ENCODE peak calls at places on chromosome 2, in ten cellular contexts. G is A549; U is cardiac fibroblast; N is naive B cell; S is coronary artery; F is effector CD8-positive, alpha-beta T cell; H is left ventricle myocardium inferior; Z is KBM-7; W is fibroblast of lung; X is GM12892. I is an unnamed sample.

GRCh38 chr2:98128556-98129109 is 41.7 kb downstream of the VWA3B start:
- DNase-seq in Z (no peak), F (no peak), S (no peak), W (no peak), X (no peak), N (no peak), H (no peak), U (no peak), G (no peak), I (no peak)

GRCh38 chr2:84866121-84866520 is 14.8 kb downstream of the TRABD2A start:
- DNase-seq in N (no peak), F (no peak), S (no peak), H (no peak), X (no peak), Z (no peak), G (no peak), W (no peak), U (peak; percentile 14), I (no peak)

GRCh38 chr2:19796036-19796703 is 105.6 kb downstream of the TTC32 start:
- DNase-seq in S (no peak), N (no peak), U (peak; percentile 49), W (peak; percentile 96), H (no peak), Z (no peak), X (no peak), F (no peak), G (no peak), I (no peak)

GRCh38 chr2:170651603-170652002 is 63.5 kb upstream of the SP5 start:
- DNase-seq in W (no peak), F (peak; percentile 37), G (no peak), S (no peak), N (no peak), Z (no peak), X (no peak), U (no peak), H (no peak), I (no peak)

GRCh38 chr2:162732946-162733698 is 105.4 kb downstream of the KCNH7 start:
- DNase-seq in F (no peak), W (peak; percentile 36), X (no peak), N (no peak), H (no peak), S (no peak), G (no peak), U (no peak), Z (no peak), I (no peak)

GRCh38 chr2:160022162-160022561 is 40.3 kb downstream of the PLA2R1 start:
- DNase-seq in Z (peak; percentile 38), X (no peak), W (no peak), F (no peak), U (no peak), N (no peak), S (no peak), H (no peak), G (peak; percentile 8), I (no peak)

GRCh38 chr2:98793275-98793674 is 62.3 kb upstream of the MGAT4A start:
- DNase-seq in Z (no peak), S (no peak), G (no peak), H (no peak), X (no peak), N (no peak), U (no peak), F (no peak), W (peak; percentile 36), I (no peak)

GRCh38 chr2:207770602-207771404 is 1.1 kb upstream of the FZD5 start:
- DNase-seq in U (no peak), X (no peak), G (no peak), N (peak; percentile 21), F (no peak), S (peak; percentile 67), W (no peak), H (no peak), Z (peak; percentile 54), I (no peak)

GRCh38 chr2:172985139-172985874 is 90.3 kb upstream of the MAP3K20 start:
- DNase-seq in S (no peak), N (no peak), F (no peak), W (peak; percentile 67), Z (no peak), U (no peak), X (no peak), H (peak; percentile 31), G (peak; percentile 78), I (peak; percentile 71)

GRCh38 chr2:225773143-225773542 is 373.6 kb downstream of the NYAP2 start:
- DNase-seq in F (no peak), Z (no peak), S (no peak), G (no peak), H (no peak), U (peak; percentile 70), X (no peak), N (no peak), W (peak; percentile 10), I (no peak)

GRCh38 chr2:7927694-7928093 is 754.2 kb upstream of the ID2 start:
- DNase-seq in X (no peak), H (no peak), S (no peak), U (no peak), N (no peak), G (no peak), Z (no peak), F (no peak), W (no peak), I (no peak)

GRCh38 chr2:134014196-134014960 is 239.5 kb upstream of the MGAT5 start:
- DNase-seq in X (no peak), G (no peak), U (no peak), W (peak; percentile 58), S (no peak), H (no peak), Z (no peak), F (no peak), N (no peak), I (no peak)

GRCh38 chr2:182372661-182373060 is 54.2 kb downstream of the PDE1A start:
- DNase-seq in U (peak; percentile 91), F (no peak), X (no peak), S (no peak), G (peak; percentile 55), Z (no peak), N (no peak), H (no peak), W (peak; percentile 93), I (no peak)

GRCh38 chr2:50181212-50181611 is 850.7 kb downstream of the NRXN1 start:
- DNase-seq in W (no peak), S (no peak), H (no peak), F (no peak), N (no peak), U (no peak), X (no peak), Z (no peak), G (no peak), I (no peak)

GRCh38 chr2:121074322-121074932 is 210.6 kb downstream of the TFCP2L1 start:
- DNase-seq in U (no peak), W (peak; percentile 16), N (no peak), X (no peak), H (no peak), G (no peak), S (no peak), F (no peak), Z (no peak), I (no peak)

GRCh38 chr2:230694241-230694640 is 18.4 kb upstream of the CAB39 start:
- DNase-seq in W (no peak), Z (no peak), F (no peak), N (no peak), H (no peak), U (no peak), G (no peak), S (no peak), X (no peak), I (no peak)